ENCODE peak calls at places on chromosomes 3 and 15, in four cellular contexts. D is WTC11, N is HepG2, V is K562. R is an unnamed sample.

GRCh38 chr3:108035751-108036150 is 55.1 kb downstream of the CD47 start:
- DNase-seq in D (no peak), N (no peak), V (no peak), R (no peak)

GRCh38 chr3:28542351-28542750 is 193.7 kb upstream of the AZI2 start:
- DNase-seq in D (no peak), N (no peak), V (no peak), R (no peak)

GRCh38 chr3:131033480-131034080 is 6.9 kb downstream of the NEK11 start:
- DNase-seq in D (no peak), N (peak), V (peak), R (no peak)

GRCh38 chr3:72776-73175 is 123.8 kb upstream of the CHL1 start:
- DNase-seq in D (no peak), N (no peak), V (no peak), R (no peak)

GRCh38 chr3:146155022-146155421 is 6.0 kb downstream of the PLOD2 start:
- DNase-seq in D (no peak), N (no peak), V (peak), R (no peak)

GRCh38 chr15:80059786-80060489 is 462 bp downstream of the ZFAND6 start:
- DNase-seq in D (peak), N (peak), V (peak), R (no peak)

GRCh38 chr3:15958692-15959433 is 161.1 kb upstream of the ANKRD28 start:
- DNase-seq in D (no peak), N (no peak), V (no peak), R (no peak)

GRCh38 chr3:190810957-190811356 is 51.5 kb downstream of the GMNC start:
- DNase-seq in D (no peak), N (no peak), V (no peak), R (no peak)

GRCh38 chr15:58224068-58224467 is 85.9 kb downstream of the AQP9 start:
- DNase-seq in D (no peak), N (no peak), V (no peak), R (no peak)

GRCh38 chr15:77870195-77871065 is 207.1 kb downstream of the TBC1D2B start:
- DNase-seq in D (peak), N (peak), V (peak), R (no peak)

GRCh38 chr3:70832035-70832795 is 519.8 kb upstream of the MDFIC2 start:
- DNase-seq in D (no peak), N (no peak), V (no peak), R (no peak)

GRCh38 chr3:377158-377561 is 180.6 kb downstream of the CHL1 start:
- DNase-seq in D (no peak), N (peak), V (peak), R (no peak)

GRCh38 chr15:71800835-71801745 is 9.3 kb upstream of the NR2E3 start:
- DNase-seq in D (peak), N (peak), V (peak), R (no peak)

GRCh38 chr15:82532383-82532990 is 7.8 kb downstream of the RPS17 start:
- DNase-seq in D (no peak), N (no peak), V (no peak), R (no peak)

GRCh38 chr3:128009952-128010846 is 42.0 kb upstream of the SEC61A1 start:
- DNase-seq in D (no peak), N (peak), V (peak), R (no peak)

GRCh38 chr15:93296786-93297500 is 207.9 kb upstream of the RGMA start:
- DNase-seq in D (no peak), N (no peak), V (no peak), R (no peak)

GRCh38 chr3:117407317-117407716 is 697.7 kb downstream of the TUSC7 start:
- DNase-seq in D (no peak), N (peak), V (no peak), R (no peak)

GRCh38 chr3:10502185-10502880 is 3.1 kb downstream of the ATP2B2 start:
- DNase-seq in D (no peak), N (no peak), V (no peak), R (no peak)

GRCh38 chr15:25810631-25811077 is 52.5 kb downstream of the ATP10A start:
- DNase-seq in D (no peak), N (no peak), V (no peak), R (no peak)

GRCh38 chr3:82085811-82086475 is 324.5 kb upstream of the GBE1 start:
- DNase-seq in D (no peak), N (no peak), V (no peak), R (no peak)

GRCh38 chr15:59543721-59544547 is 67.6 kb upstream of the GCNT3 start:
- DNase-seq in D (no peak), N (no peak), V (peak), R (peak)

GRCh38 chr3:152650177-152650576 is 184.8 kb upstream of the P2RY1 start:
- DNase-seq in D (no peak), N (peak), V (no peak), R (no peak)

GRCh38 chr15:50210462-50211264 is 28.7 kb downstream of the SLC27A2 start:
- DNase-seq in D (no peak), N (peak), V (no peak), R (no peak)

GRCh38 chr3:144586382-144586781 is 614.8 kb downstream of the DIPK2A start:
- DNase-seq in D (no peak), N (peak), V (no peak), R (no peak)

GRCh38 chr3:145942052-145942451 is 218.9 kb downstream of the PLOD2 start:
- DNase-seq in D (no peak), N (no peak), V (no peak), R (no peak)

GRCh38 chr3:173789530-173789929 is 392.0 kb downstream of the NLGN1 start:
- DNase-seq in D (no peak), N (no peak), V (no peak), R (no peak)

GRCh38 chr15:98567951-98568350 is 80.4 kb upstream of the IGF1R start:
- DNase-seq in D (no peak), N (no peak), V (no peak), R (no peak)

GRCh38 chr15:58420579-58421043 is 11.2 kb upstream of the LIPC start:
- DNase-seq in D (no peak), N (no peak), V (no peak), R (peak)

GRCh38 chr15:69343133-69343532 is 44.4 kb downstream of the PAQR5 start:
- DNase-seq in D (no peak), N (no peak), V (no peak), R (no peak)

GRCh38 chr15:69341356-69341755 is 42.6 kb downstream of the PAQR5 start:
- DNase-seq in D (no peak), N (no peak), V (no peak), R (no peak)

GRCh38 chr15:69342460-69343076 is 43.9 kb downstream of the PAQR5 start:
- DNase-seq in D (no peak), N (no peak), V (no peak), R (no peak)

GRCh38 chr15:69338535-69339213 is 40.0 kb downstream of the PAQR5 start:
- DNase-seq in D (no peak), N (no peak), V (peak), R (no peak)

DNA sequence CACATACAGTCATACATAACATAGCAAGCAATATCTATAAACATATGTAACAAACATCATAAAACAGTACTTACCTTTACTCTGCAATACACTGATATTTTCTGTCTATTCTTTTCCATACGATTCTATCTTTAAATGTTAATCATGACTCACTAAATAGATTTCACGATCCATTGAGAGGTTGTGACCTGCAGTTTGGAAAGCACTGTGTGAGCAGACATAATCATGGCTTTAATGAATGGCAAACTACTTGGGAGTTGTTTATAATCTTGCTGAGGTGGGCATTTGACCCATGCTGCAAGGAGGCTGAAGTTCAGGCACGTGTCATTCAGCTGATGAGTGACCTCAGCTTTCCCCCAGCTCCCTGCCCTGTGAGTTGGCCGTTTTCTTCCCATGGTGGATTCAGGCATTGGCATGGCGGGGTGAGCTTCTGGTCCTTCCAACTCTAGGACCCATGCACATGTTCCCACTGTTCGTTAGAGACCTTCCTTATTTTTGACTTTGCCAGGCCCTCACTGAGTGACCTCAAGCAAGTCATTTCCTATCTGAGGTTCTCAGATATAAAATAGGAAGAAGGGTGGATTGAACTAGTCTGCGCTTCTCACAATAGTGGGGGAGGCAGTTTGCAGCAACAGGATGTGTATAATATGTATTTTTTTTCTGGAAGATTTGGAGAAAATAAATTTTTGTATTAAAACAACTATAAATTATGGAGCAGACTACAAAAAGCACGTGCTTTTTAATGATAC is 41.7 kb downstream of the PAQR5 start:
- DNase-seq in D (no peak), N (no peak), V (no peak), R (no peak)
- TF ChIP-seq CREM in D (no peak), N (no peak), V (no peak), R (no peak)

DNA sequence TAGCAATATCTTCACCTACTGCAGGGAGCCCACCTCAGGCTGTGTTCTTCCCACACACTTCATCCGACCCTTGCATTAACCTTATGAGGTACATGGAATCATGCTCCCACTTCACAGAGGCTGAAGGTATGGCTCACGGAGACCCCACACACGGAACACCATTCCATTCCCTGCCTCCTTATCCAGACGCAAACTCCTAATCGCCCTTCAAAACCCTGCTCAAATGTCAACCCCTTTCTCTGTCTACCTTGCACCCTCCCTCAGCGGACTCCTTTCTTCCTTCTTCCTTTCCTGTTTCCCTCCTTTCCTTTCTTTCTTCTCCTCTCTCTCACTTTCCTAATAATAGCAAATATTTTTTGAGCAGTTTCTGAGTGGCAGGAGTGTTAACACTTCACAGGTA is 23.8 kb downstream of the IQSEC1 start:
- DNase-seq in D (no peak), N (no peak), V (no peak), R (no peak)
- TF ChIP-seq CREM in D (no peak), N (no peak), V (no peak), R (no peak)

DNA sequence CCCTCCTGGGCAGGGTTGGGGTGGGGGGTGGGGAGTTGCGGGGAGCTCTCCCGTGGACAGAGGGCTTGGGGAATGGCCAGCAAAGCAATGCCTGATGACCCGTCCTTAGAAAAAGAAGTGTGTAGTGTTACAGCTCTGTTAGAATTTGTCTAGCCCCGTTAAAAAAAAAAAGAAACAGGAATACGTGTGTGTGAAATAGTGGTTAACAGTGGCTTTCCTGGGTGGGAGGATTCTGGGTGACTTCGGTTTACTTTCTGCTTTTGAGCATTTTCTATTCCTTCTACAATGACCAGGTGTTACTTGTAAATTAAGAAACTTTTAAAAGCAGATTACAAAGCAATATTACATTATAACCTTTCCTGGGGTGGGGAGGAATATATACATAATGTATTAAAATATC is 25.0 kb downstream of the H1-8 start:
- DNase-seq in D (no peak), N (no peak), V (no peak), R (no peak)
- TF ChIP-seq CREM in D (no peak), N (no peak), V (no peak), R (no peak)

DNA sequence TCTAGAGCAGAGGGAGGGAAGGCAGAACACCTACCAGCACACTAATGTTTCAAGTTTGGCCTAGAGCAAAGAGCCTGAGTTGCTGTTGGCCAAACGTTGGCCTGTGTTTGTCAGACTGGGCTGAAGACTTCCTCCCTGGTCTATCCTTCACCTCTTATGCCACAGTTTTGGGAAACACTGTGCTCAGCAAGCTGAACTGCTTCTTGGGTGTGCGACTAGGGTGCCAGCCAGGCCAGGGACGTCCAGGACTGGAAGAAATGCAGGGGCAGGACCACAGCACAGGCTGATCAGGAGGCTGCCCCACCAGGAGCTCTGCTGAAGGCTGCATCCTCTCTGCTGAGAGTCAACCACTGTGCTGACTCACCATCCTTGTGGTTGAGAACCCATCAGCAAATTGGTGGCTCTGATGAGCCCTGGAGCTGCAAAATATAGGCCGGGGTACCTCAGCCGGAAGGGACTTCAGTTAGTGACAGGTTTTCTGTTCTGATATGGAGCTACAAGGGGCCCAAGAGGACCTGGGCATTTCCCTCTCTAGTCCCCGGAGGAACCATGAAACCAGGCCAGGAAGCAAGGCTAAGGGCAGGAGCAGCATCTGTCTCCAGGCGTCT is 131.6 kb upstream of the RASGRP1 start:
- DNase-seq in D (no peak), N (no peak), V (peak), R (no peak)
- TF ChIP-seq CREM in D (no peak), N (no peak), V (no peak), R (no peak)

GRCh38 chr3:126985143-126985985 is 2.4 kb downstream of the PLXNA1 start:
- DNase-seq in D (no peak), N (no peak), V (no peak), R (no peak)
- TF ChIP-seq CREM in D (no peak), N (no peak), V (no peak), R (no peak)

GRCh38 chr3:193980326-193980725 is 155.6 kb upstream of the HES1 start:
- DNase-seq in D (no peak), N (no peak), V (no peak), R (no peak)

GRCh38 chr3:193980905-193981304 is 155.0 kb upstream of the HES1 start:
- DNase-seq in D (no peak), N (no peak), V (no peak), R (no peak)

GRCh38 chr3:193977622-193978021 is 158.3 kb upstream of the HES1 start:
- DNase-seq in D (no peak), N (no peak), V (no peak), R (no peak)

GRCh38 chr3:193978030-193978429 is 157.9 kb upstream of the HES1 start:
- DNase-seq in D (no peak), N (no peak), V (no peak), R (no peak)

DNA sequence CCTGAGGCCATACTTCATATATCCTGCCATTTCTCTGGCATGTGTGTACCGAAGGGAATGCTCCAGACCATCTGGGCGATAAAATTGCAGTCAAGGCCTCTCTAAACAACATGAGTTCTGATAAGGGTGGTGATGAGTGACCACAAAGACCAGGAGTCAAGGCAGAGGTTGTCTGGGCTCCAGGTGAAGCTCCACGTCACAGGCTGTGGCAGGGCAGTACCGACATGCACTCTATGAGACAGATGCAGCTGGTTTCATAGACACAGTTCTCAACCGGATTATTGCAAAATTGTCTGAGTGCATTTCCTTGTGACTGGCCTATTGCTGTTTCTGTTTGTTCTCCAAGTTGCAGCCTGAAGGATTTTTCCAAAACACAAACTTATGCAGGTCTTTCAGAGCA is 157.5 kb upstream of the HES1 start:
- DNase-seq in D (no peak), N (no peak), V (no peak), R (no peak)
- TF ChIP-seq CREM in D (no peak), N (no peak), V (no peak), R (no peak)

GRCh38 chr3:116140100-116140689 is 305.1 kb downstream of the LSAMP start:
- DNase-seq in D (no peak), N (peak), V (peak), R (no peak)
- TF ChIP-seq CREM in D (no peak), N (no peak), V (no peak), R (no peak)

DNA sequence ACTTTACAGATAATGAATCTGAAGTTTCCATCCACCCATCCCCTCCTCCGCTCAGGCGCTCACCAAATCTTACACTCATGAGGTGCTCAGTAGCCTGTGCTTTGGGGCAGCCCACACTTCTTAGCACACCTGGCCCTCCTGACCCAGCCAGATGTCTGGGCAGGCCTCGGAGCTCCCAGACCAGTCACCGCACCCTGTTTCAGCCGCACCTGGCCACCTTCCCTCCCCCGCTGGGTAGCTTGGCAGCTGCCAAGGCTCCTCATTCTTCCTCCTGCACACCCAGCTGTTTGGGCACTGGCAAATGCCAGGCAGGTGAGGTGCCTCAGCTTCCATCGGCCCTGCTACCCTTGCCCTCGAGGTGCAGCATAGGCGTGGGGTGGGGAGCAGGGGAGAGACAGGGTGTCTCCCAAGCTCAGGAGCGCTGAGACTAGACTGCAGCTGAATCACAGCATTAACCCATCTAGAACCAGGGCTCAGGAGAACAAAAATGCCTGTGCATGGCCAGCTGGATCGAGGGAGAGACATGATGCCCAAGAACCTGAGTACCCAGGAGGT is 45.8 kb downstream of the CDC25A start:
- DNase-seq in D (no peak), N (no peak), V (no peak), R (no peak)
- TF ChIP-seq CREM in D (no peak), N (no peak), V (no peak), R (no peak)

GRCh38 chr3:52395503-52395865 is 49.4 kb downstream of the SEMA3G start:
- DNase-seq in D (no peak), N (no peak), V (no peak), R (no peak)

GRCh38 chr3:52393959-52394670 is 50.8 kb downstream of the SEMA3G start:
- DNase-seq in D (no peak), N (no peak), V (no peak), R (no peak)

GRCh38 chr3:52396011-52396906 is 48.6 kb downstream of the SEMA3G start:
- DNase-seq in D (no peak), N (no peak), V (no peak), R (no peak)

GRCh38 chr3:52393131-52393807 is 51.6 kb downstream of the SEMA3G start:
- DNase-seq in D (no peak), N (no peak), V (no peak), R (no peak)

GRCh38 chr3:52394751-52395502 is 50.0 kb downstream of the SEMA3G start:
- DNase-seq in D (no peak), N (no peak), V (no peak), R (no peak)
- TF ChIP-seq CREM in D (no peak), N (no peak), V (no peak), R (no peak)

R was measured in GM12878.